ENCODE peak calls at places on chromosomes 12 and 14, in eight cellular contexts. L is fibroblast of villous mesenchyme; I is GM20000; O is NCI-H1417; X is kidney epithelial cell; C is stimulated activated CD8-positive, alpha-beta memory T cell treated with anti-CD3 and anti-CD28 coated beads, Interleukin-4, amount 100 ng/mL, for 1 hour; G is GM23248; R is head of caudate nucleus. Y is an unnamed sample.

GRCh38 chr14:53273671-53274072 is 120.5 kb upstream of the DDHD1 start:
- DNase-seq in L (peak; percentile 70), I (no peak), O (no peak), X (no peak), C (no peak), G (peak; percentile 36), R (no peak), Y (no peak)

GRCh38 chr12:128864516-128865186 is 11.4 kb downstream of the GLT1D1 start:
- DNase-seq in L (no peak), I (no peak), O (peak; percentile 18), X (no peak), C (no peak), G (no peak), R (peak; percentile 52), Y (no peak)

GRCh38 chr12:74791365-74791764 is 253.7 kb downstream of the ATXN7L3B start:
- DNase-seq in L (no peak), I (no peak), O (no peak), X (no peak), C (no peak), G (no peak), R (no peak), Y (no peak)

GRCh38 chr12:24541193-24541871 is 407.6 kb downstream of the BCAT1 start:
- DNase-seq in L (no peak), I (no peak), O (no peak), X (no peak), C (no peak), G (no peak), R (no peak), Y (no peak)

GRCh38 chr12:6295187-6295811 is 15.2 kb upstream of the PLEKHG6 start:
- DNase-seq in L (peak; percentile 85), I (no peak), O (peak; percentile 74), X (peak; percentile 81), C (no peak), G (peak; percentile 93), R (no peak), Y (peak; percentile 41)

GRCh38 chr14:72524230-72524629 is 369.7 kb downstream of the DPF3 start:
- DNase-seq in L (no peak), I (no peak), O (no peak), X (no peak), C (no peak), G (no peak), R (no peak), Y (no peak)

GRCh38 chr14:92724516-92725340 is 23.7 kb downstream of the LGMN start:
- DNase-seq in L (peak; percentile 94), I (no peak), O (no peak), X (no peak), C (no peak), G (no peak), R (no peak), Y (no peak)

GRCh38 chr12:14257734-14258467 is 107.6 kb upstream of the ATF7IP start:
- DNase-seq in L (peak; percentile 100), I (peak; percentile 69), O (peak; percentile 84), X (peak; percentile 87), C (peak; percentile 66), G (peak; percentile 96), R (peak; percentile 95), Y (peak; percentile 29)

GRCh38 chr12:1533205-1533601 is 61.2 kb downstream of the FBXL14 start:
- DNase-seq in L (no peak), I (peak; percentile 64), O (no peak), X (no peak), C (no peak), G (peak; percentile 64), R (peak; percentile 18), Y (no peak)

GRCh38 chr12:108418162-108418561 is 79.1 kb upstream of the CMKLR1 start:
- DNase-seq in L (no peak), I (no peak), O (no peak), X (no peak), C (no peak), G (peak; percentile 26), R (no peak), Y (no peak)

GRCh38 chr12:71299541-71300376 is 139.8 kb upstream of the LGR5 start:
- DNase-seq in L (no peak), I (no peak), O (no peak), X (peak; percentile 21), C (no peak), G (no peak), R (no peak), Y (no peak)

GRCh38 chr12:84738481-84738972 is 174.1 kb downstream of the SLC6A15 start:
- DNase-seq in L (peak; percentile 67), I (no peak), O (no peak), X (peak; percentile 5), C (no peak), G (peak; percentile 77), R (no peak), Y (no peak)

GRCh38 chr14:91145396-91146160 is 31.7 kb downstream of the DGLUCY start:
- DNase-seq in L (no peak), I (no peak), O (no peak), X (no peak), C (no peak), G (no peak), R (no peak), Y (no peak)

GRCh38 chr14:103099733-103100280 is 5.3 kb downstream of the EXOC3L4 start:
- DNase-seq in L (no peak), I (no peak), O (no peak), X (no peak), C (no peak), G (no peak), R (no peak), Y (no peak)

GRCh38 chr14:54322668-54323380 is 74.0 kb upstream of the CDKN3 start:
- DNase-seq in L (no peak), I (no peak), O (peak; percentile 56), X (no peak), C (no peak), G (no peak), R (no peak), Y (no peak)